ENCODE peak calls at places on chromosome 13, in five cellular contexts. W is T-helper 2 cell treated with Interferon-gamma antibody and Interleukin-4, amounts not matched to agents 5 μg/mL and 100 μg/mL, for 36 hours; C is gastrocnemius medialis; Y is brain microvascular endothelial cell; D is CD8-positive, alpha-beta memory T cell. U is an unnamed sample.

GRCh38 chr13:113178070-113178895 is 19.8 kb downstream of the PROZ start:
- DNase-seq in W (no peak), D (no peak), C (no peak), Y (peak; percentile 95), U (peak; percentile 91)

GRCh38 chr13:24233351-24233901 is 72.9 kb downstream of the SPATA13 start:
- DNase-seq in W (no peak), D (no peak), Y (peak; percentile 59), C (no peak), U (peak; percentile 80)

GRCh38 chr13:60226507-60226906 is 62.8 kb upstream of the DIAPH3 start:
- DNase-seq in D (no peak), C (no peak), W (no peak), Y (peak; percentile 25), U (peak; percentile 6)

GRCh38 chr13:48255090-48255489 is 22.1 kb downstream of the ITM2B start:
- DNase-seq in C (no peak), W (no peak), Y (no peak), D (no peak), U (no peak)

GRCh38 chr13:113493315-113493951 is 2.9 kb upstream of the DCUN1D2 start:
- DNase-seq in W (no peak), Y (peak; percentile 79), C (no peak), D (no peak), U (peak; percentile 96)

GRCh38 chr13:42392706-42393572 is 121.0 kb downstream of the AKAP11 start:
- DNase-seq in W (peak; percentile 64), D (peak; percentile 58), Y (no peak), C (no peak), U (peak; percentile 14)

GRCh38 chr13:99373436-99373835 is 66.2 kb upstream of the GPR183 start:
- DNase-seq in C (no peak), Y (no peak), W (no peak), D (no peak), U (no peak)

GRCh38 chr13:110067355-110068175 is 239.4 kb downstream of the COL4A1 start:
- DNase-seq in Y (no peak), C (no peak), W (no peak), D (no peak), U (no peak)

GRCh38 chr13:40013554-40013953 is 358.1 kb downstream of the COG6 start:
- DNase-seq in Y (no peak), W (no peak), C (no peak), D (no peak), U (no peak)

GRCh38 chr13:43232866-43233265 is 209.5 kb downstream of the DNAJC15 start:
- DNase-seq in C (no peak), Y (peak; percentile 33), W (no peak), D (no peak), U (peak; percentile 48)

GRCh38 chr13:92896842-92897241 is 329.8 kb upstream of the GPC6 start:
- DNase-seq in C (no peak), D (no peak), Y (peak; percentile 20), W (no peak), U (peak; percentile 25)

GRCh38 chr13:26184791-26185250 is 37.3 kb downstream of the RNF6 start:
- DNase-seq in Y (peak; percentile 56), D (peak; percentile 79), W (peak; percentile 54), C (peak; percentile 48), U (peak; percentile 74)